ENCODE peak calls at places on chromosomes 11 and 22, in eight cellular contexts. H is A549; J is naive thymus-derived CD4-positive, alpha-beta T cell; M is SJSA1; N is sigmoid colon; I is mucosa of descending colon; K is heart right ventricle; A is HepG2. Y is an unnamed sample.
A peak's percentile ranks its signal among the peaks of the same experiment; 100 is the strongest.

GRCh38 chr11:72203163-72203562 is 11.2 kb downstream of the FOLR1 start:
- DNase-seq in K (no peak), J (no peak), H (no peak), M (no peak), I (no peak), A (no peak), N (no peak), Y (no peak)

GRCh38 chr11:25860677-25861445 is 471.1 kb upstream of the ANO3 start:
- DNase-seq in H (no peak), M (no peak), K (no peak), J (no peak), A (no peak), I (no peak), N (no peak), Y (peak; percentile 38)

GRCh38 chr11:2312232-2313042 is 10.6 kb downstream of the TSPAN32 start:
- DNase-seq in N (peak; percentile 74), K (peak; percentile 35), M (peak; percentile 94), I (peak; percentile 57), A (no peak), J (no peak), H (no peak), Y (no peak)

GRCh38 chr11:60130496-60130895 is 42.0 kb downstream of the MS4A2 start:
- DNase-seq in K (peak; percentile 8), I (no peak), J (peak; percentile 8), A (peak; percentile 55), H (peak; percentile 24), N (no peak), M (no peak), Y (peak; percentile 32)

GRCh38 chr22:27670701-27671412 is 130.7 kb downstream of the MN1 start:
- DNase-seq in H (no peak), N (no peak), M (peak; percentile 90), K (peak; percentile 86), A (peak; percentile 96), J (no peak), I (peak; percentile 52), Y (peak; percentile 92)

GRCh38 chr22:43179911-43180195 is 7.1 kb downstream of the TTLL12 start:
- DNase-seq in I (peak; percentile 45), K (no peak), N (no peak), J (no peak), M (no peak), H (no peak), A (no peak), Y (no peak)

GRCh38 chr11:69832561-69833413 is 13.6 kb upstream of the FGF3 start:
- DNase-seq in A (no peak), M (peak; percentile 51), J (no peak), K (no peak), N (peak; percentile 57), I (no peak), H (no peak), Y (no peak)

GRCh38 chr11:57405271-57405890 is 14.9 kb upstream of the PRG2 start:
- DNase-seq in I (no peak), J (no peak), N (no peak), K (no peak), M (no peak), A (no peak), H (no peak), Y (no peak)

GRCh38 chr11:75083217-75083605 is 13.5 kb downstream of the OR2AT4 start:
- DNase-seq in J (no peak), H (no peak), I (no peak), M (no peak), K (no peak), N (no peak), A (no peak), Y (no peak)

GRCh38 chr22:26674211-26675190 is 17.1 kb downstream of the MIAT start:
- DNase-seq in J (no peak), M (no peak), K (no peak), I (no peak), N (no peak), H (no peak), A (no peak), Y (no peak)

GRCh38 chr22:32031466-32031865 is 11.6 kb upstream of the SLC5A1 start:
- DNase-seq in K (no peak), A (no peak), I (no peak), J (no peak), M (no peak), H (no peak), N (no peak), Y (no peak)

GRCh38 chr11:77151804-77152513 is 23.9 kb downstream of the MYO7A start:
- DNase-seq in J (peak; percentile 29), A (no peak), H (no peak), K (no peak), N (no peak), I (peak; percentile 63), M (no peak), Y (no peak)

GRCh38 chr22:25563757-25564319 is 637 bp upstream of the GRK3 start:
- DNase-seq in H (no peak), A (peak; percentile 61), I (peak; percentile 56), J (peak; percentile 14), K (peak; percentile 12), N (peak; percentile 67), M (no peak), Y (peak; percentile 41)

GRCh38 chr11:102254047-102254446 is 63.2 kb upstream of the BIRC3 start:
- DNase-seq in N (no peak), A (no peak), H (peak; percentile 21), M (no peak), I (no peak), J (no peak), K (no peak), Y (no peak)

GRCh38 chr11:35953081-35953480 is 9.2 kb downstream of the LDLRAD3 start:
- DNase-seq in J (no peak), A (no peak), N (no peak), I (no peak), H (no peak), K (no peak), M (no peak), Y (no peak)

GRCh38 chr11:6755303-6755952 is 16.3 kb downstream of the OR2AG2 start:
- DNase-seq in A (peak; percentile 10), H (peak; percentile 41), M (no peak), I (no peak), K (peak; percentile 43), J (peak; percentile 42), N (no peak), Y (peak; percentile 67)

DNA sequence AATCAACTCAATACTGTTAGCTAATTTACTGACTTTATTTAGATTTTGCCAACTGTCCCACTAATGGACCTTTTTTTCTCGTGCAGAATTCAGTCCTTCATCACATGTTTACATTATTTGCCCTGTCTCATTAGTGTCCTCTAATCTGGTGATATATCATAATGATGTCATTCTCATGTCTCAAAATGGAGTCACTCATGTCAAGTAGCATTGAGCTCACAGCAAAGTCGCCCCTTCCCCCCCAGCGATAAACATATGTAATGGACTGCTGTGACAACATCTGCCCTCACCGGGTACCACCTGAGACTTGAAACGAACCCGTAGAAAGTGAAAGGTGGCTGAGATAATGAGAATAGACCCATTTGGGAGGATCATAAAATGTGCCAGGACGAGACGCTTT is 37.6 kb downstream of the HIPK3 start:
- DNase-seq in A (no peak), H (no peak), K (no peak), I (no peak), M (no peak), J (no peak), N (no peak), Y (no peak)
- H3K4me1 ChIP-seq in A (no peaks in the 10 kb centered on the region), H (peaks cover 21% of the 10 kb centered on the region), K (peaks cover 54% of the 10 kb centered on the region), I (peaks cover 14% of the 10 kb centered on the region), M (no peaks in the 10 kb centered on the region), J (no peaks in the 10 kb centered on the region), N (peaks cover 71% of the 10 kb centered on the region), Y (peaks cover 10% of the 10 kb centered on the region)

DNA sequence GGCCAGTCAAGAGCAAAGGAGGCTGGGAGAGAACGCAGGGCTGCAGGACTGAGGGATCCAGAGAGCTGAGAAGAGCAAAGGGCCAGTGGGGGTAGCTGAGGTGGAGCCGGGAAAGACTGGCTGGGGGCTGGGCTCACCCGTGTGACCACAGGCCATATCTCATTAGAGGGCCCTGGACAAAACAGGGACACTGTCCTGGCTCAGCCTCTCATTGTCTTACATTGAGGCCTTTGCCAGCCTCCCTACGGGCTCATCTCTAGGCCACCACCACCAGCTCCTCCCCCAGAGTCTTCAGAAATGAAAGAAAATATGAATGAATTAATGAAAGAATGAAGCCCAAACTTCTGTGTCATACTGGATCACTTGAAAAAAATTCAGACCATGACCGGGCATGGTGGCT is 9.2 kb downstream of the RAB36 start:
- DNase-seq in M (no peak), N (no peak), I (no peak), K (no peak), J (no peak), H (no peak), A (no peak), Y (no peak)
- H3K4me1 ChIP-seq in M (peaks cover 8% of the 10 kb centered on the region), N (no peaks in the 10 kb centered on the region), I (peaks cover 4% of the 10 kb centered on the region), K (no peaks in the 10 kb centered on the region), J (peaks cover 7% of the 10 kb centered on the region), H (no peaks in the 10 kb centered on the region), A (peaks cover 100% of the 10 kb centered on the region), Y (no peaks in the 10 kb centered on the region)

DNA sequence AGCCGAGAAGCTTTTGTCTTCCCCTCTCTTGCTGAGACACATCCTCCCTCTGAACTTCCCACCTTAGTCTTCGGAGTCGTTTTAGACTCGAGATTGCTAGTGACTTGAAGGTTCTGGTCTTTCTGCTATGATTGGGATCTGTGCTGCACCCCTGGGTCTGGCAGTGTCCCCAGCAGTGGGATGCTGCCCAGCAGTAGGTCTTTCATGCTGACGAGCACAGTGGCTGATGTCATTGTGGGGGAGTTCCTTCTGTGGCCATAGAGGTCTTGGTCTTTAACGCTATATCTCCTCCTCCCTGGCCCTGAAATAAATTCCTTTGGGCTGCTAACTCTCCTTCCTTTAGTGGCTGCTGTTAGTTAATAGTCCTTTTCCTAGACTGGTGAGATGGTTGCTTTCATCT is 136.3 kb downstream of the TEAD1 start:
- DNase-seq in H (no peak), N (no peak), J (no peak), K (no peak), A (no peak), M (no peak), I (no peak), Y (no peak)
- H3K4me1 ChIP-seq in H (peaks cover 99% of the 10 kb centered on the region), N (peaks cover 71% of the 10 kb centered on the region), J (no peaks in the 10 kb centered on the region), K (peaks cover 33% of the 10 kb centered on the region), A (peaks cover 88% of the 10 kb centered on the region), M (peaks cover 57% of the 10 kb centered on the region), I (no peaks in the 10 kb centered on the region), Y (peaks cover 50% of the 10 kb centered on the region)

GRCh38 chr11:9664276-9665171 is 647 bp downstream of the SWAP70 start:
- DNase-seq in M (peak; percentile 68), A (peak; percentile 29), K (peak; percentile 39), I (peak; percentile 60), J (peak; percentile 18), N (peak; percentile 65), H (peak; percentile 48), Y (peak; percentile 11)

GRCh38 chr11:9669954-9670353 is 6.1 kb downstream of the SWAP70 start:
- DNase-seq in I (no peak), M (no peak), H (no peak), A (no peak), N (no peak), K (no peak), J (no peak), Y (no peak)

GRCh38 chr11:9663699-9664275 is at the start of gene SWAP70:
- DNase-seq in H (peak; percentile 91), N (peak; percentile 95), K (peak; percentile 89), M (peak; percentile 93), J (peak; percentile 56), A (peak; percentile 81), I (peak; percentile 95), Y (peak; percentile 93)

GRCh38 chr11:9662273-9662672 is 1.6 kb upstream of the SWAP70 start:
- DNase-seq in H (no peak), A (no peak), N (no peak), I (no peak), J (no peak), K (no peak), M (no peak), Y (no peak)

DNA sequence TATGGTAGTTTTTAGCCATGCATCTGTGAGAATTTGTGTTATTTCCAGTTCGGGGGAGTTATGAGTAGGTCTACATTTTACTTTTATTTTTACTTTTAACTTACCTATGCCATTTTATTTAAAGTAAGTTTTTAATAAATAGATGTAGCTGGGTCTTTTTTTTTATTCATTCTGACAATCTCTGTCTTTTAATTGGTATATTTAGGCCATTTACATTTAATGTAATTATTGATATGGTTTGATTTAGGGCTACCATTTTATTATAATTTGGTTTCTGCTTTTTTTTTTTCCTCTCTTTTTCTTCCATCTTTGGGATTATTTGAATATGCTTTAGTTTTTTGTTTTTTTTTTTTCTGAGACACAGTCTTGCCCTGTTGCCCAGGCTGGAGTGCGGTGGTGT is 1.9 kb downstream of the SWAP70 start:
- DNase-seq in K (no peak), I (no peak), N (no peak), J (no peak), M (no peak), A (no peak), H (no peak), Y (no peak)
- H3K4me1 ChIP-seq in K (peaks cover 4% of the 10 kb centered on the region), I (peaks cover 9% of the 10 kb centered on the region), N (peaks cover 16% of the 10 kb centered on the region), J (peaks cover 5% of the 10 kb centered on the region), M (peaks cover 10% of the 10 kb centered on the region), A (peaks cover 15% of the 10 kb centered on the region), H (peaks cover 12% of the 10 kb centered on the region), Y (no peaks in the 10 kb centered on the region)

Y was measured in hepatocyte.